ENCODE peak calls at places on chromosomes 7 and 10, in seven cellular contexts. J is thoracic aorta, B is stomach, L is adrenal gland, G is aorta, W is Karpas-422, O is A549. H is an unnamed sample.

GRCh38 chr10:13681095-13681494 is 94.3 kb downstream of the PRPF18 start:
- DNase-seq in J (no peak), B (no peak), L (no peak), G (no peak), W (no peak), O (no peak), H (peak)

GRCh38 chr10:93947055-93947454 is 46.7 kb upstream of the PLCE1 start:
- DNase-seq in J (no peak), B (no peak), L (no peak), G (no peak), W (no peak), O (no peak), H (no peak)

GRCh38 chr10:98041352-98042043 is 11.1 kb upstream of the CRTAC1 start:
- DNase-seq in J (no peak), B (peak), L (peak), G (peak), W (peak), O (peak), H (peak)

GRCh38 chr7:140673770-140674155 is 1.0 kb downstream of the ADCK2 start:
- DNase-seq in J (no peak), B (peak), L (no peak), G (no peak), W (no peak), O (no peak), H (no peak)

GRCh38 chr7:74356589-74357315 is 67.5 kb downstream of the CLIP2 start:
- DNase-seq in J (no peak), B (no peak), L (no peak), G (no peak), W (no peak), O (no peak), H (no peak)

GRCh38 chr10:78630944-78631838 is 437.6 kb upstream of the ZMIZ1 start:
- DNase-seq in J (no peak), B (no peak), L (no peak), G (no peak), W (no peak), O (no peak), H (no peak)

GRCh38 chr7:64541438-64542359 is 21.2 kb downstream of the ZNF680 start:
- DNase-seq in J (no peak), B (no peak), L (peak), G (peak), W (no peak), O (no peak), H (no peak)

GRCh38 chr7:144738708-144739314 is 97.0 kb downstream of the TPK1 start:
- DNase-seq in J (no peak), B (no peak), L (no peak), G (no peak), W (peak), O (peak), H (peak)

GRCh38 chr10:13728898-13729535 is 142.3 kb downstream of the PRPF18 start:
- DNase-seq in J (no peak), B (no peak), L (no peak), G (no peak), W (no peak), O (no peak), H (no peak)

GRCh38 chr10:66629976-66630375 is 295.9 kb upstream of the LRRTM3 start:
- DNase-seq in J (no peak), B (no peak), L (no peak), G (no peak), W (no peak), O (no peak), H (no peak)

GRCh38 chr7:27193335-27194001 is 6.4 kb downstream of the HOXA13 start:
- DNase-seq in J (no peak), B (no peak), L (peak), G (peak), W (no peak), O (no peak), H (no peak)
- H3K4me3 ChIP-seq in J (peak), B (peak), L (no peak), G (no peak), W (no peak), O (no peak), H (peak)

GRCh38 chr10:111122127-111122526 is 45.3 kb downstream of the ADRA2A start:
- DNase-seq in J (no peak), B (no peak), L (no peak), G (peak), W (no peak), O (no peak), H (no peak)
- H3K4me3 ChIP-seq in J (no peak), B (no peak), L (no peak), G (no peak), W (no peak), O (no peak), H (no peak)

DNA sequence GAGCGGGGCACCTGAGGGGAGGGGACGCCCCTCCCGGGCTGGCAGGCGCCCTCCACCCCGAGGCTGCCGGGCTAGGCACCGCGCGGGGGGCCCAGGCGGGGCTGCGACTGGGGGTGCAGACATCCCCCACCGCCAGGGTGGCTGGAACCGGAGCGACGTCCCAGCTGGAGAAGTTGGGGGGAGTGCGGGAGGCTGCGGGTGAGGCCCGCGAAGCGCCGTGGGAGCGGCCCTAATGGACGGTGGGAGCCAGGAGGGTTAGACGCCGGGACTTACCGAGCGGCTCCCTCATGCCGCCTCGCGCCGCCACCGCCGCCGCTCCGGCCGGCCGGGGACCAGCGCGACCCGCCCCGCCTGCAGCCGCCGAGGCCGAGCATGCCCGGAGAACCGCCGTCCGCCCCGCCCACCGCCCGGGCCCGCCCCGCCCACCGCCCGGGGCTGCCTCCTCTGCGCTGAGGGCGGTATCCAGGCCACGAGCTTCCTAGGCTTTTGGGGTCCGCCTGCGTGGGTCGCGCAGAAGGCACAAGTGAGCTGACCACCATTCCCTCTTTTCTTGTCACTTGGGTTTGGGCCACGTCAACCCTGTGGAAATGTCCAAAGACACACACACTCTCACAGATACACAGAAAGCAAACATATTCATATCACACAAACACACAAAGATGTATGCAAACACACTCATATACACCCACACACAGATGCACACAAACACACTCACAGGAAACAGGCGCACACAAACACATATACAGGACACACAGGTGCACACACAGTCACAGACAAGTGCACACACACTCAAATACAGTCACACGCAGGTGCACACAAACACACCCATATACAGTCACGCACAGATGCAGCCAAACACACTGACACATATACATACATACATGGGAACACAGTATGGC is at the start of gene JCAD:
- DNase-seq in J (no peak), B (peak), L (peak), G (peak), W (no peak), O (peak), H (peak)
- H3K4me3 ChIP-seq in J (peak), B (peak), L (peak), G (peak), W (no peak), O (peak), H (peak)

GRCh38 chr7:66629222-66629658 is 559 bp downstream of the KCTD7 start:
- DNase-seq in J (no peak), B (peak), L (peak), G (peak), W (no peak), O (peak), H (no peak)

GRCh38 chr7:66628361-66629221 is at the start of gene KCTD7:
- DNase-seq in J (peak), B (peak), L (peak), G (peak), W (peak), O (peak), H (peak)

GRCh38 chr7:66630529-66630928 is 1.8 kb downstream of the KCTD7 start:
- DNase-seq in J (no peak), B (no peak), L (no peak), G (no peak), W (no peak), O (no peak), H (no peak)

GRCh38 chr7:66627876-66628360 is 763 bp upstream of the KCTD7 start:
- DNase-seq in J (peak), B (no peak), L (no peak), G (peak), W (no peak), O (no peak), H (peak)

DNA sequence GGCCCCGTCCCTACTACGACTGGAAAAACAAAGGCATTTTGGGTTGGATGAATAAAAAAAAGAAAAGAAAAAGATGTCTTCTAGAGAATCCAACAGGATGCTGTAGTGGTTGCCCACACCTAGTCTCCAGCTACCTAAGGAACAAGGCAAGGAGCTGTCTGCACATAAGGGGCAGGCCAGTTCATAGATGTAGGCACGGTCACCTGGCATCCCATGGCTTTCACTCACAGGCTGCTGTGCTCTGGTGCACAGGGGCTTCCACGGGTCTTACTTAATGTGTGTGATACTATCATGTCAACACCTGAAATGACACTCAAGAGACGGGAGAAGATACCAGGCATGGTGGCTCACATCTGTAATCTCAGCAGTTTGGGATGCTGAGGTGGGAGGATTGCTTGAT is 978 bp downstream of the KCTD7 start:
- DNase-seq in J (no peak), B (no peak), L (no peak), G (no peak), W (no peak), O (no peak), H (no peak)
- H3K4me3 ChIP-seq in J (peak), B (peak), L (peak), G (peak), W (peak), O (peak), H (peak)

GRCh38 chr7:102248456-102249395 is 37.9 kb upstream of the SH2B2 start:
- DNase-seq in J (no peak), B (no peak), L (no peak), G (no peak), W (no peak), O (no peak), H (no peak)

GRCh38 chr7:102244601-102245000 is 42.1 kb upstream of the SH2B2 start:
- DNase-seq in J (no peak), B (no peak), L (no peak), G (no peak), W (no peak), O (no peak), H (no peak)

GRCh38 chr7:102252373-102252982 is 34.2 kb upstream of the SH2B2 start:
- DNase-seq in J (no peak), B (no peak), L (no peak), G (no peak), W (peak), O (no peak), H (no peak)

GRCh38 chr7:102251531-102252372 is 34.9 kb upstream of the SH2B2 start:
- DNase-seq in J (no peak), B (no peak), L (no peak), G (no peak), W (peak), O (no peak), H (no peak)

DNA sequence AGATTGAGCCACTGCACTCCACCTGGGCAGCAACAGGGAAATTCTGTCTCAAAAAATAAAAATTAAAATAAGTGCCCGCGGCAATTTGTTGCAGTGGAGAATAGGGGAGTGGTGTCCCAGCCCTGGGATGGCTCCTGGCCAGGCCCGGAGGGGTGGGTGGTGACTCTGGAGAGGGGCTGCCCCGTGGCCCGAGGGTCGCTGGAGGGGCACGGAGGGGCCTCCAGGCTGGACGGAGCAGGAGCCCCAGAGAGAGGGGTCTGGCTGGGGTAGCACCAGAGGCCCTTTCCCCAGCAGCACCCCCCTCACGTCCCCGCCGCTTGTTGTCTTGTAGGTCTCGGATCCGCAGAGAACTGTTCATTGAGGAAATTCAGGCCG is 38.6 kb upstream of the SH2B2 start:
- DNase-seq in J (no peak), B (no peak), L (no peak), G (no peak), W (no peak), O (no peak), H (no peak)
- H3K4me3 ChIP-seq in J (no peak), B (no peak), L (no peak), G (no peak), W (no peak), O (no peak), H (no peak)

DNA sequence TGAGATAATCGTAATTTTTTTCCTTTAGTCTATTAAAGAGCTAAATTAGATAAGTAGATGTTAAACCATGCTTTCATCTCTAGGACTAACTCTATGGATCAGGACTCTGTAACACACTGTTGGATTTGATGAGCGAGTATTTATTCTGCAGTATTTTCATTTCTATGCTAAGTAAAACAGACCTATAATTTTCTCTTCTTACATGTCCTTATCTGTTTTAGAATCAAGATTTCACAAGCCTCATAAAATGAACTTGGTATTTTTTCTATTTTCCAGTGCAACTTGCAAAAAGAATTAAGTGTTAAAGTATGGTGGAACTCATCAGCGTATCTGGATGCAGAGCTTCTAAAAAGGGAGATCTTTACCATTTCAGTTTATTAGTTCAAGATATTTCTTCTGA is 2.4 kb downstream of the CACUL1 start:
- DNase-seq in J (no peak), B (no peak), L (no peak), G (no peak), W (no peak), O (no peak), H (no peak)
- H3K4me3 ChIP-seq in J (no peak), B (peak), L (no peak), G (no peak), W (peak), O (no peak), H (no peak)

GRCh38 chr7:27351786-27352185 is 109.2 kb downstream of the EVX1 start:
- DNase-seq in J (no peak), B (no peak), L (no peak), G (no peak), W (peak), O (no peak), H (no peak)
- H3K4me3 ChIP-seq in J (no peak), B (no peak), L (no peak), G (no peak), W (peak), O (no peak), H (no peak)

GRCh38 chr10:128046934-128047251 is 79.3 kb downstream of the MKI67 start:
- DNase-seq in J (no peak), B (no peak), L (no peak), G (no peak), W (no peak), O (no peak), H (no peak)
- H3K4me3 ChIP-seq in J (peak), B (no peak), L (no peak), G (no peak), W (peak), O (no peak), H (no peak)

DNA sequence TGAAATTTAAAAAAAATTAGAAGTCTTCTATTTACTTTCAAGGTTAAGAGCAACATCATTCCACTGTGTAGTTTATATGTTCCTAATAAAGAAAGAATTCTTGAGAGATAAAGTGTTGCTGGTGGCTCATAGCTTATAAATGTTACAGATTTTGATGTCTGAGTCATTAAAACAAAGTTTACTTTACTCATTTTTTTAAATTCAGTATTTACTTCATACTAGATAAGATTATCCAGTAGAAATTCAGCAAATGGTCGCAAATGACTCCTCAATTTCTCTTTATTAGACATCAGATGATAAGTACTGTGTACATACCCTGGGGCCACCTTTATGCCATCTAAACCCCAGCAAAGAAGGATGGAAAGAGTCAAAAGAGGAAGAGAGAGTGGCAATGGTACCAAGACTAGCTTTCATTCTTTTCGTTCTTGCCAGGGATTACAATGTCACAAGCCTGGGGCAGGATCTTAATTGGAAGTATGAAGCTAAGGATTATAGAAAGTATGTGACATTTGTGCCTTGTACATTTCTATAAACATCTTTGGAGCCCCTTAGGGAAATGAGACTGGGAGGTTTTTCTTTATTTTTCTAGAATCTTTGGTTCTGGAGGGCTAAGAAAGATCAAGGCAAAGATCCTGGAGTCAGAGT is 206.1 kb downstream of the CHRM2 start:
- DNase-seq in J (no peak), B (no peak), L (no peak), G (no peak), W (no peak), O (no peak), H (no peak)
- H3K4me3 ChIP-seq in J (no peak), B (no peak), L (no peak), G (no peak), W (no peak), O (no peak), H (no peak)